ENCODE peak calls at places on chromosomes 5 and 9, in seven cellular contexts. W is CD8-positive, alpha-beta T cell; Y is cardiac muscle cell; J is tibial nerve; P is body of pancreas; L is Calu3; I is WERI-Rb-1. O is an unnamed sample.

GRCh38 chr9:6382681-6383080 is 30.3 kb upstream of the UHRF2 start:
- DNase-seq in L (no peak), I (no peak), J (no peak), Y (no peak), P (no peak), W (no peak), O (no peak)

GRCh38 chr9:112295174-112295573 is 38.2 kb downstream of the PTBP3 start:
- DNase-seq in L (no peak), Y (no peak), J (no peak), I (no peak), P (no peak), W (no peak), O (no peak)

GRCh38 chr5:107812570-107813141 is 141.9 kb upstream of the EFNA5 start:
- DNase-seq in Y (peak; percentile 7), P (no peak), J (no peak), W (no peak), L (no peak), I (no peak), O (no peak)

GRCh38 chr5:137492321-137492720 is 6.8 kb downstream of the SPOCK1 start:
- DNase-seq in I (no peak), Y (no peak), P (no peak), W (no peak), J (no peak), L (no peak), O (no peak)

GRCh38 chr5:157390179-157390923 is 69.7 kb upstream of the NIPAL4 start:
- DNase-seq in Y (no peak), L (peak; percentile 92), W (no peak), J (no peak), P (no peak), I (no peak), O (no peak)

GRCh38 chr5:91146905-91147600 is 236.1 kb downstream of the ARRDC3 start:
- DNase-seq in J (no peak), I (no peak), W (no peak), Y (no peak), L (no peak), P (no peak), O (no peak)

GRCh38 chr5:170429014-170429413 is 39.8 kb upstream of the KCNMB1 start:
- DNase-seq in I (no peak), J (no peak), W (no peak), Y (no peak), P (no peak), L (peak; percentile 15), O (no peak)

GRCh38 chr5:168086104-168086610 is 205.3 kb upstream of the WWC1 start:
- DNase-seq in W (no peak), P (peak; percentile 32), Y (no peak), I (no peak), L (peak; percentile 63), J (no peak), O (no peak)

GRCh38 chr5:6159864-6160199 is 218.5 kb downstream of the MED10 start:
- DNase-seq in I (no peak), J (no peak), P (no peak), W (no peak), L (no peak), Y (no peak), O (no peak)

GRCh38 chr9:99255651-99256050 is 33.6 kb downstream of the SEC61B start:
- DNase-seq in L (no peak), Y (no peak), P (no peak), W (no peak), I (no peak), J (no peak), O (no peak)

GRCh38 chr5:152051499-152052454 is 127.1 kb upstream of the GLRA1 start:
- DNase-seq in W (no peak), Y (no peak), I (peak; percentile 7), L (no peak), P (no peak), J (no peak), O (no peak)

GRCh38 chr5:142713151-142713706 is 27.3 kb upstream of the FGF1 start:
- DNase-seq in J (peak; percentile 77), L (peak; percentile 96), W (peak; percentile 93), I (peak; percentile 92), Y (peak; percentile 92), P (peak; percentile 88), O (peak; percentile 96)

GRCh38 chr5:110865400-110866094 is 126.7 kb downstream of the SLC25A46 start:
- DNase-seq in P (no peak), Y (peak; percentile 72), W (no peak), J (no peak), L (peak; percentile 63), I (peak; percentile 33), O (no peak)

GRCh38 chr9:123365287-123365880 is 9.4 kb downstream of the CRB2 start:
- DNase-seq in I (no peak), P (no peak), W (no peak), Y (no peak), L (no peak), J (no peak), O (no peak)
- TF ChIP-seq CTCF in I (peak; percentile 64), P (no peak), W (no peak), Y (peak; percentile 33), L (no peak), J (no peak), O (no peak)

GRCh38 chr5:10232386-10232785 is 17.3 kb downstream of the ATPSCKMT start:
- DNase-seq in I (no peak), P (no peak), L (no peak), J (no peak), W (no peak), Y (peak; percentile 43), O (peak; percentile 75)

GRCh38 chr5:10233011-10233410 is 16.7 kb downstream of the ATPSCKMT start:
- DNase-seq in P (no peak), L (no peak), W (no peak), I (no peak), Y (no peak), J (no peak), O (peak; percentile 64)

GRCh38 chr5:10235350-10235749 is 14.3 kb downstream of the ATPSCKMT start:
- DNase-seq in Y (no peak), I (peak; percentile 45), P (no peak), J (no peak), L (no peak), W (no peak), O (peak; percentile 21)

GRCh38 chr5:10229306-10230048 is 20.2 kb downstream of the ATPSCKMT start:
- DNase-seq in W (no peak), I (no peak), Y (no peak), P (no peak), L (no peak), J (no peak), O (peak; percentile 54)

DNA sequence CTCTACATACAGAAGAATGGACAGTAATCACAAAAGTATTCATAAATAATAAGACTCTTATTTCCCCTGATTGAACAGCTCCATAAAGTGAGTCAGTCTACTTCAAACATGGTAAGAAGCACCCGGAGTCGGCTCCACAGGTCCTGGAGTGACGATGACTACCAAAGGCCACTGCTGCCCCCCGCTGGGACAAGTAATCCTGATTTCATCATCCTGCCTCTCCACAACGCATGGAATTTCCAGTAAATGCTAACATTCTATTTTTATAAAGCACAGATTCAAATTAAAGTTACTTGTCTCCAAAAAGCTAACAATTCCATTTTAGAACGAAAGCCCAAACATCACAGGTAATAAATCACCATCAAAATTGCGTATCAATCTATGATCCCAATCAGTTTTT is 16.2 kb downstream of the ATPSCKMT start:
- DNase-seq in J (no peak), P (no peak), W (no peak), Y (peak; percentile 56), L (peak; percentile 43), I (peak; percentile 87), O (peak; percentile 89)
- TF ChIP-seq CTCF in J (peak; percentile 10), P (peak; percentile 14), W (no peak), Y (peak; percentile 41), L (no peak), I (peak; percentile 51), O (peak; percentile 51)

GRCh38 chr5:81513468-81513867 is 119.5 kb upstream of the ACOT12 start:
- DNase-seq in I (no peak), J (no peak), Y (no peak), P (no peak), W (no peak), L (no peak), O (no peak)
- TF ChIP-seq CTCF in I (no peak), J (no peak), Y (no peak), P (no peak), W (no peak), L (no peak), O (no peak)

GRCh38 chr9:131395745-131396479 is 2.0 kb downstream of the PRRC2B start:
- DNase-seq in I (no peak), L (no peak), J (no peak), W (no peak), Y (no peak), P (no peak), O (no peak)
- TF ChIP-seq CTCF in I (no peak), L (no peak), J (no peak), W (no peak), Y (no peak), P (no peak), O (no peak)

DNA sequence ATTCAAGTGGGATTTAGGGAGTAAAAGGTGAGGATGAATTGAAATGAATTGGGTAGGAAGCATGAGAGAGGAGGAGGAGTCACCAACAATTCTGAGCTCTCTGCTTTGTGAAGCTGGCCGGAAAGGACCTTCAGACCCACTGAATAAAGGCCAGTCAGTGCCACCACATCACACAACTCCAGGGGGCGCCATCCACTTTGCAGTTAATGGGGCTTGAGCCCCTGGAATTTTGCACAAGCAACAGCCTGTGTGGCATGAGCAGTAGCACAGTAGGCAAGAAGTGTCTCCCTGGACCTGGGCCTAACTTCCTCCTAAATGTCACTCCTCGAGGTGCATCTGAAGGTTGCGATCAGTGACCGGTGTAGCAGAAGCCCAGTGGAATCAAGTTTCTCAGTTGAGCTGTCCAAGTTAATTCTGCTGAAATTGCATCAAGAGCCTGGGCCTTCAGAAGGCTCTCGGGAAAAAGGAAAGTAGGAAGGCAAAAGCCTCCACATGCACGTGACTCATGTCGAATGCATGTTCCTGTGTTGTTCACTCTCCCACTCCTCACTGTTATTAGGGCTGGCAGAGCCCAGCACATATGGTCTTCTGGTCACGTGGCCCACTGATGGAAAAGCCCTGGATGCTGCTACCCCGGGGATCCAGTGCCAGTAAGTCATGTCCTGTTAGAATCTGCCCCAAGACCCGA is 27.8 kb upstream of the GLIS3 start:
- DNase-seq in Y (no peak), P (no peak), J (no peak), W (no peak), L (no peak), I (no peak), O (no peak)
- TF ChIP-seq CTCF in Y (no peak), P (no peak), J (no peak), W (no peak), L (no peak), I (peak; percentile 15), O (peak; percentile 17)